ENCODE peak calls at places on chromosomes 3 and 15, in nine cellular contexts. E, T, S, L, R, Y, W, J and A are unnamed samples.

GRCh38 chr3:129596194-129597086 is 10.0 kb downstream of the PLXND1 start:
- DNase-seq in E (peak; percentile 90), T (peak; percentile 87), S (no peak), L (peak; percentile 44), R (peak; percentile 66), Y (peak; percentile 91), W (peak; percentile 94), J (peak; percentile 93), A (peak; percentile 76)

GRCh38 chr3:134094491-134094890 is 64.8 kb upstream of the SLCO2A1 start:
- DNase-seq in E (no peak), T (no peak), S (no peak), L (no peak), R (no peak), Y (no peak), W (no peak), J (no peak), A (no peak)

GRCh38 chr15:98548172-98548971 is 100.0 kb upstream of the IGF1R start:
- DNase-seq in E (peak; percentile 78), T (peak; percentile 70), S (peak; percentile 82), L (peak; percentile 72), R (no peak), Y (no peak), W (peak; percentile 91), J (peak; percentile 93), A (peak; percentile 93)

GRCh38 chr3:127718916-127719290 is 46.2 kb downstream of the ABTB1 start:
- DNase-seq in E (no peak), T (no peak), S (no peak), L (no peak), R (no peak), Y (no peak), W (no peak), J (no peak), A (no peak)

GRCh38 chr3:73600293-73600938 is 24.3 kb downstream of the PDZRN3 start:
- DNase-seq in E (no peak), T (no peak), S (no peak), L (no peak), R (no peak), Y (no peak), W (no peak), J (no peak), A (no peak)

GRCh38 chr15:57878573-57878972 is 172.1 kb downstream of the POLR2M start:
- DNase-seq in E (no peak), T (no peak), S (no peak), L (no peak), R (no peak), Y (no peak), W (no peak), J (no peak), A (no peak)

GRCh38 chr15:88497109-88497761 is 29.7 kb downstream of the MRPS11 start:
- DNase-seq in E (no peak), T (no peak), S (no peak), L (no peak), R (no peak), Y (no peak), W (no peak), J (no peak), A (no peak)

GRCh38 chr15:95793226-95793625 is 537.3 kb upstream of the NR2F2 start:
- DNase-seq in E (no peak), T (no peak), S (no peak), L (no peak), R (no peak), Y (no peak), W (no peak), J (no peak), A (no peak)

GRCh38 chr3:36219398-36219797 is 160.9 kb upstream of the STAC start:
- DNase-seq in E (no peak), T (no peak), S (no peak), L (no peak), R (no peak), Y (no peak), W (no peak), J (no peak), A (no peak)

GRCh38 chr3:134652409-134652831 is 1.6 kb upstream of the KY start:
- DNase-seq in E (no peak), T (no peak), S (peak; percentile 16), L (no peak), R (no peak), Y (no peak), W (no peak), J (no peak), A (peak; percentile 69)

GRCh38 chr15:95635666-95636065 is 694.8 kb upstream of the NR2F2 start:
- DNase-seq in E (no peak), T (no peak), S (no peak), L (no peak), R (peak; percentile 23), Y (no peak), W (no peak), J (no peak), A (no peak)

GRCh38 chr3:81394656-81395055 is 366.8 kb downstream of the GBE1 start:
- DNase-seq in E (no peak), T (no peak), S (no peak), L (no peak), R (no peak), Y (no peak), W (no peak), J (no peak), A (no peak)
- TF ChIP-seq POLR2A in E (no peak), T (no peak), S (no peak), L (no peak), R (no peak), Y (no peak), W (no peak), J (no peak), A (no peak)

DNA sequence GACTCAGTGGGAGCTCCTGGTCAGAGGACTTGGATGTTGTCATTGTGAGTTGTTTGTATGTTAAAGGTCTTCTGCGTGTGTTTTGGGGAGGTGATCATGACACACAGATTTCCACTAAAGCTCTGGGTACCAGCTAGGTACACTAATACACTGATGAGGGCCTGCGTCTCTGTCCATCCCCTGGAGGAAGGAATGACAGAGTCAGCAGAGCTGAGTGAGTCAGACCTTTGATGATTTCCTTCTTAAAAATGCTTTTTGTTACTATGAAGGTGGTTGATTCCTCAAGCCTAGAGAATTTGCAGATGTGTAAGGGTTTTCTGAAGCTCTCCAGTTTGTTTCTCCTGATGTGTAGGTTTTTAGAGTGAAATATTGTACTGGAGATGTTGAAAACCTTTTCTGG is 424.1 kb upstream of the TPM1 start:
- DNase-seq in E (no peak), T (no peak), S (no peak), L (peak; percentile 22), R (no peak), Y (no peak), W (no peak), J (no peak), A (no peak)
- TF ChIP-seq CTCF in E (no peak), T (no peak), S (no peak), L (no peak), R (no peak), Y (no peak), W (no peak), J (no peak), A (no peak)

DNA sequence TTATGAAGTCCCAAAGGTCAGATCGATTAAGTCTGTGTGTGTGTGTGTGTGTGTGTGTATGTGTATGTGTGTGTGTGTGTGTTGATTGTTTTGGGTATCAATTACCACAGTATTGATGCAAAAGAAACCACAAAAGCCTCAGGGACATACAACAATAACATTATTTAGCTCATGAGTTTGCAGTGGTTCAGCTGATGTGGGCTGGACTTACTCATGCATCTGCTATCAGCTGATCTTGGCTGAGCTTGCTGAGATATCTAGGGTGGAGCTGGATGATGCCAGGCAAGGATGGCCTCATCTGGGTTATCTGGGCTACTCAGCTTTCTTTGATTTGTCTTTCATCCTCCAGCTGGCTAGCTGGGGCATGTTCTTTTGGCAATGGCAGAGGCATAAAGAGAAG is 82.4 kb upstream of the PRR23C start:
- DNase-seq in E (no peak), T (no peak), S (no peak), L (no peak), R (peak; percentile 38), Y (no peak), W (no peak), J (no peak), A (no peak)
- TF ChIP-seq EP300 in E (no peak), T (no peak), S (no peak), L (no peak), R (no peak), Y (no peak), W (no peak), J (no peak), A (no peak)

DNA sequence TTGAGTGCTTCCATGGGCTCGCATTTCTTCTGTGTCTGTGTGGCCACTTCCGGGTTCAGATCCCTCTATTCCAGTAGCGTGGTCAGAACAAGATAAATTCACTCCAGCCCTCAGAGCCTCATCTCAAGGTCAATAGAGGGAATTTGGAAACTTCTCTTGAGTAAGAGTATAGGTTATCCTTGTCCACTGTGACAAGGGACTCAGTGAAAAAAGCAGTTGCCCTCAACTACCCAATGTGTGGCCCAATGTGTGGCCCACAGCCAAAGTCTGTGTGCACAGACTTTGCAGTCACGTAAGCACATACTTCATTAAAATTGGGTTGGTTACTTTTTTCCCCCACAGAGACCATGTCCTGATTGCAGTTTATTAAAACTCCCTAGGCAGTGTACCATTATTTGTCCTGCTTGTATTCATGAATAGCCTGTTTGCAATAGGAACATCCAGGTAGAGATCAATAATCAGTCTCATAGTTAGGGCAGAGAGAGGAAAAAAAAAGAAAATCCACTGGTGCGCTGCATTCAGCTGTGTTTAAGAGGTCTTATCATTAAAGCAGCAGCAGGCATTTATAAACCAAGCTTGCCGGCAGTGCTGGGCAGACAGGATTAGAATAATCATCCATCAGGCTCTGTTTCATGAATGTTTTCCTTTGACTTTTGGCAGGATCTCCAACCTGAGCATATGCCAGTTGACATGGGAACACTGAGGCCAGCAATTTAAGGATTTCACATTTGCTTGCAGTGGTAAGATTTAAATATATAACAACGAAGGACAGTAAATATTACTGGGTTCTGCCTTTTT is 305.4 kb upstream of the SEMA6D start:
- DNase-seq in E (no peak), T (no peak), S (no peak), L (no peak), R (no peak), Y (no peak), W (no peak), J (no peak), A (no peak)
- TF ChIP-seq POLR2A in E (no peak), T (no peak), S (no peak), L (no peak), R (no peak), Y (no peak), W (no peak), J (no peak), A (no peak)

GRCh38 chr15:101772921-101773320 is 30.4 kb upstream of the OR4F6 start:
- DNase-seq in E (no peak), T (no peak), S (no peak), L (no peak), R (no peak), Y (no peak), W (no peak), J (no peak), A (peak; percentile 40)

GRCh38 chr15:101775136-101775535 is 28.2 kb upstream of the OR4F6 start:
- DNase-seq in E (no peak), T (no peak), S (no peak), L (no peak), R (no peak), Y (no peak), W (no peak), J (no peak), A (no peak)

DNA sequence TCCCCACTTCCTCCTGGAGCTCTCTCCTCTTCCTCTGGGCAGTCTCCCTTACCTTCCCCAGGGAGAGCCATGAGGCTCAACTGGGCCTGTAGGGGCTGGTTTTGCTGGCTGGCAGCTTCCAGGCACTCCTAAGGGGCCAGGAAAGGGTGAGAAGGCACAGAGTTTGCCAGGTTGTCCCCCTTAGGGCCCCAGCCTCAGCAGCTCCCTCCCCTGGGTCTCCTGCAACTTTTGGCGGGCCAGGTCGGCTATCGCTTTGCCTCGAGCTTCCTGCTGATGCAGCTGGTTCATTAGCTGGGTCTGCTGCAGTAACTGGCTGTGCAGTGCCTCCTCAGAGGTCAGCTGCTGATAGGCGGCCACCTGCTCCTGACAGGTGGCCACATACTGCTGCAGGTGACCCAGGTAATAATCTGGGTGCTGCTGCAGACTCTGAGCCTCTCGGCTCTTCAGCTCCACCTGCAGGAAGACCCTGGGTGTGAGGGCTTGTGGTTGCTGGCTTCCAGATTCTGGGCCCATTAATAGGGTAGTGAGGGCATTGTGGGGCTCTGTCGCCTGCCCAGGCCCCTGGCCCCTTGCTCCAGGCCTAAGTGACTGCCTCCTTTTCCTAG is 29.7 kb upstream of the OR4F6 start:
- DNase-seq in E (no peak), T (no peak), S (peak; percentile 72), L (peak; percentile 18), R (peak; percentile 46), Y (peak; percentile 9), W (no peak), J (no peak), A (no peak)
- TF ChIP-seq CTCF in E (no peak), T (no peak), S (peak; percentile 41), L (no peak), R (peak; percentile 66), Y (peak; percentile 61), W (no peak), J (no peak), A (no peak)